ENCODE peak calls at places on chromosomes 1 and 21, in six cellular contexts. J is CD4-positive, alpha-beta T cell; H is mucosa of descending colon; F is GM06990; O is heart right ventricle; M is A549. Y is an unnamed sample.

GRCh38 chr1:86296305-86297205 is 99.6 kb downstream of the ODF2L start:
- DNase-seq in J (no peak), H (no peak), F (no peak), O (no peak), M (no peak), Y (no peak)

GRCh38 chr1:111204211-111204883 is 3.9 kb upstream of the DENND2D start:
- DNase-seq in J (peak), H (peak), F (peak), O (peak), M (no peak), Y (peak)

GRCh38 chr1:119631433-119632102 is 16.5 kb downstream of the ZNF697 start:
- DNase-seq in J (no peak), H (peak), F (no peak), O (peak), M (no peak), Y (no peak)

GRCh38 chr1:40003156-40004093 is 37.1 kb upstream of the CAP1 start:
- DNase-seq in J (no peak), H (no peak), F (peak), O (no peak), M (no peak), Y (peak)

GRCh38 chr1:183411091-183411490 is 7.1 kb downstream of the NMNAT2 start:
- DNase-seq in J (no peak), H (no peak), F (no peak), O (no peak), M (no peak), Y (no peak)

GRCh38 chr21:29265690-29266479 is 32.8 kb upstream of the BACH1 start:
- DNase-seq in J (no peak), H (no peak), F (peak), O (no peak), M (no peak), Y (no peak)

GRCh38 chr1:203026666-203027663 is 674 bp downstream of the PPFIA4 start:
- DNase-seq in J (no peak), H (no peak), F (no peak), O (peak), M (no peak), Y (peak)

GRCh38 chr1:11873954-11874562 is 15.3 kb upstream of the NPPB start:
- DNase-seq in J (no peak), H (no peak), F (no peak), O (peak), M (no peak), Y (no peak)

DNA sequence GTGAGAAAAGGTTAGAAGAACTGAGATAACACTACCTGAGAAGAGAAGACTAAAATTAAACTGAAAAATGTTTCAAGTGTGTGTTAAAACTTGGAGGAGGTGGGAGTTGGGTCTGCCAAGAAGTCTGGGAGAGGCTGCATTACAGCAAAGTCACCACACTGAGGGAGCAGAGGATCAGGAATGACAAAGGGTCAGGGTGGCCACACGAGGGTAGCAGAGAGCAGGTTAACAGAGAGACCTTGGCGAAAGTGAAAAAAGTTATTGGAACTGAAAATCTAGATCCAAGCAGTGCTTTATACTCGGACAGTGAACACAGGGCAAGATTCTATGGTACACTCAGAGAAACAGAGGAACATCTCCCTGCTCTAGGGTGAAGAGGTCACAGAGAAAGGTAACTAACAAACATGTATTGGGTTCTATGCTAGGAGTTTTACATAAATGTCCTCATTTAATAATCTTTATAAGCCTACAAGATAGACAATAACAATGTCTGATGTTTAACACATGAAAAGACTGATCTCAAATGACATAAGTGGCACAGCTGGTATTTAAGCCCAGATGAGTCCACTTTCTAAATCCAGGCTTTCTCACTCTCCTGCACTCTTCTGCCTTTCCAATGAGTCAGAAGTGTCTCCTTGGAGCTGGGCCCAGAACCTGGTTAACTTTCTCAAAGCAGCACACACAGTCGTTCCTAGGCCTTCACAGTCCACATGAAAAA is 10.3 kb upstream of the CADM3 start:
- DNase-seq in J (peak), H (no peak), F (peak), O (peak), M (peak), Y (peak)
- TF ChIP-seq CTCF in J (peak), H (peak), F (peak), O (peak), M (peak), Y (peak)

GRCh38 chr1:98045211-98046030 is 124.6 kb upstream of the DPYD start:
- DNase-seq in J (no peak), H (peak), F (no peak), O (peak), M (peak), Y (no peak)
- TF ChIP-seq CTCF in J (no peak), H (no peak), F (no peak), O (no peak), M (no peak), Y (no peak)

DNA sequence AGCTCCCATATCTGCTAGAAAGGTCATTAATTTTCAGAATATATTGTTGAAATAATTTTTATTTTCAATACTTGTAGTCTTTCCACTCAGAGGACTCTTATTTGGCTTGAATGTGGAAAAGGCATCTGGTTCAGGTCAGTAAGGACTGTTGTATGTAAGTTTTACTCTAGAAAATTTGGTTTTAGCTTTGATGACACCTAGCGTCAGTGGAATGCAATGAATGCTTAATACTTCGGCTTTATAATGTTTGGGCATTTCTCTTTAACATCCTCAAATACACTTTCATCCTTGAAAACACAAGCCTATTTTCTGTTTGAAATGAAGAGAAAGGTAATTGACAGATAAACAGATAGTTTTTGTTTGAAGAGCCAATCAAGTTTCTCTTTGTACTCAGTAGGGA is 63.3 kb downstream of the LRRC40 start:
- DNase-seq in J (no peak), H (no peak), F (no peak), O (no peak), M (no peak), Y (no peak)
- TF ChIP-seq CTCF in J (no peak), H (no peak), F (no peak), O (peak), M (no peak), Y (no peak)

GRCh38 chr1:156476501-156477298 is 23.9 kb downstream of the MEF2D start:
- DNase-seq in J (no peak), H (no peak), F (no peak), O (peak), M (peak), Y (no peak)
- TF ChIP-seq CTCF in J (no peak), H (no peak), F (no peak), O (no peak), M (no peak), Y (no peak)

Y was measured in GM13976.